ENCODE peak calls at places on chromosomes 12 and 14, in six cellular contexts. A is GM12878, S is GM12892, O is K562, Z is HepG2, B is H1. N is an unnamed sample.
A peak's percentile ranks its signal among the peaks of the same experiment; 100 is the strongest.

GRCh38 chr14:32192712-32193373 is 9.0 kb upstream of the RNU6-7 start:
- DNase-seq in A (no peak), S (no peak), B (no peak), O (no peak), Z (no peak), N (no peak)

GRCh38 chr12:21169878-21170472 is 39.0 kb downstream of the SLCO1B1 start:
- DNase-seq in A (no peak), Z (peak; percentile 37), S (no peak), B (peak; percentile 89), O (peak; percentile 13), N (no peak)

GRCh38 chr14:72679591-72680151 is 214.2 kb downstream of the DPF3 start:
- DNase-seq in A (no peak), S (no peak), O (no peak), B (no peak), Z (no peak), N (no peak)

GRCh38 chr12:58509116-58509885 is 411.0 kb downstream of the LRIG3 start:
- DNase-seq in O (no peak), B (no peak), Z (no peak), A (no peak), S (no peak), N (no peak)

GRCh38 chr12:26097046-26097878 is 27.6 kb downstream of the BHLHE41 start:
- DNase-seq in A (no peak), Z (peak; percentile 49), B (peak; percentile 68), S (no peak), O (peak; percentile 78), N (no peak)

GRCh38 chr12:96120359-96121100 is 73.6 kb upstream of the ELK3 start:
- DNase-seq in B (no peak), Z (no peak), S (peak; percentile 31), O (no peak), A (peak; percentile 15), N (no peak)

GRCh38 chr12:113214938-113215400 is 6.3 kb upstream of the TPCN1 start:
- DNase-seq in Z (peak; percentile 81), S (no peak), B (no peak), A (peak; percentile 80), O (no peak), N (no peak)

GRCh38 chr12:39443704-39444234 is 849 bp upstream of the KIF21A start:
- DNase-seq in A (no peak), O (no peak), Z (peak; percentile 89), S (no peak), B (no peak), N (no peak)

GRCh38 chr12:10368206-10369171 is 21.4 kb downstream of the KLRK1 start:
- DNase-seq in O (no peak), A (no peak), B (no peak), Z (no peak), S (no peak), N (no peak)

GRCh38 chr12:93549174-93549573 is 23.3 kb upstream of the SOCS2 start:
- DNase-seq in Z (no peak), O (no peak), A (no peak), B (no peak), S (no peak), N (no peak)

GRCh38 chr12:58541300-58541690 is 379.0 kb downstream of the LRIG3 start:
- DNase-seq in Z (no peak), O (no peak), B (no peak), A (no peak), S (no peak), N (no peak)

GRCh38 chr12:6199531-6200265 is 502 bp upstream of the CD9 start:
- DNase-seq in S (no peak), A (no peak), B (peak; percentile 79), O (no peak), Z (no peak), N (no peak)

GRCh38 chr12:26021534-26021933 is 63.1 kb downstream of the RASSF8 start:
- DNase-seq in S (no peak), O (no peak), B (no peak), Z (no peak), A (no peak), N (no peak)

DNA sequence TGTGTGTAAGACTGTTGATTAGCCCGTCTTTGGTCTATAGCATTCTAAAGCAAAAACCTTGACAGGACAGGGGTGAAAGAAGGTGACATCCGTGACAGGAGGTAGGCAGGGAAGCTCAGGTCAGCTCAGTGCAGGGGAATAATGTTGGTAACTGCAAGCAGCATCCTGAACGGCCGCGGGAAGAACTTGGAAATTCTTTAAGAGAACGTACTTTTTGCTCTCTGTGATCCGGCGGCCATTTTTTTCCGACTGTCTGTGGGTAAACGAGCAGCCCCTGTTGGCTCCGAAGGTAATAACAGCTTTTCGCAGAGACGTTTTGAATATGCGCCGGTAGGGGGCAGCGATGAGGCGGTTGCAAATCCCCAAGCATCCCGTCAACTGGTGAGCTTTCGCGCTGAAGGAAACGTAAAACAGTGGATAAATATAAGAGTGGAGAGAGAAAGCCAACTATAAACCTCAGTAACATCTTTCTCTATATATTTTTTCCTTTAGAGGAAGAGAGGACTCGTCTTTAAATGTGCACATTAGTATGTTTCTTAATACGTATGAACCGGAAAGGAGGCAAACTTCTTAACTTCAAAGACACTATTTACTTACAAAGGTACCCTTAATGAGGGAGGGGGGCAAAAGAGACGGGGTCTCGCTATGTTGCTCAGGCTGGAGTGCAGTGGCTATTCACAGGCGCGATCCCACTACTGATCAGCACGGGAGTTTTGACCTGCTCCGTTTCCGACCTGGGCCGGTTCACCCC is 9.5 kb upstream of the NEMF start:
- DNase-seq in S (no peak), B (peak; percentile 93), A (no peak), Z (peak; percentile 69), O (peak; percentile 48), N (no peak)
- TF ChIP-seq POLR2A in S (peak; percentile 15), B (peak; percentile 5), A (no peak), Z (no peak), O (peak; percentile 67), N (no peak)

DNA sequence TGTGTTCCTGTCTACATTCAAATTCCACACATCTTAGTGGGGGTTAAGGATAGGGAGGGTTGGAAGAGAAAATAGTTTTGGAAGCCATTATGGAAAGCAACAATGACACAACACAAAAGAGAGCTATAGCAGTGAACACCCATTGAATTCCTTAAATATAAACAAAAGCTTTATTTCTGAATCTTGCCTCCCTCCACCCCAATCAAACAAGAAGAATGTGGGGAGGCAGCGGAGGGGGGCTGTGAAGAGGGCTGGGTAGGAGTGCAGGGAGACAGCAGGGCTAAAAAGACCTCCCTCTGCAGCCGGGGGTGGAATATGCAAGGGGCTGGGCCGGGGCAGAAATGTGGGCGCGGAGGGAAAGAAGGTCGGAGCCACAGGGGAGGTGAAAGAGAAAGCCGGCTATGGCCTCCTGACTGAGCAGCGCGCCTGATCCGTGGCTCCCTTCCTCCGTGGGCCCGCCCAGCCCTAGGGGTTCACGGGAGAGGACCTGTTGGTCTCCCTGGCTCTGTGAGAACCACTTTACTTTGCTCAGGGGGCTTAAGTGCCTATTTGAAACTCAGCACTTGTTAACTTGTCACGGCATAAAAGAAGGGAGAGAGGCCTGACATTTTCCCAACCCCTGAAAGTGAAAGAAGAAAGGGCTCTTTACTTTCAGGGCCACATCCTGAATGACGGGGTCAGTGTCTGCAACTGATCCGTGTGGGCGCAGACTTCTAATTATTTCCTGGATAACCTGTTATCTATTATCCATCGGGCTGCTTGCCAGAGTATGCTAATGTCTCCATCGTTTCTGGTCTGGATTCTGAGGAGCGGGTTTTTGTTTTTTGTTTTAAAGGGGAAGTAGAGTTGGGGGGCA is 127.3 kb upstream of the MAX start:
- DNase-seq in O (peak; percentile 28), S (peak; percentile 26), B (peak; percentile 65), A (no peak), Z (peak; percentile 72), N (peak; percentile 25)
- TF ChIP-seq TAF1 in O (no peak), S (no peak), B (peak; percentile 49), A (no peak), Z (peak; percentile 26), N (peak; percentile 34)

DNA sequence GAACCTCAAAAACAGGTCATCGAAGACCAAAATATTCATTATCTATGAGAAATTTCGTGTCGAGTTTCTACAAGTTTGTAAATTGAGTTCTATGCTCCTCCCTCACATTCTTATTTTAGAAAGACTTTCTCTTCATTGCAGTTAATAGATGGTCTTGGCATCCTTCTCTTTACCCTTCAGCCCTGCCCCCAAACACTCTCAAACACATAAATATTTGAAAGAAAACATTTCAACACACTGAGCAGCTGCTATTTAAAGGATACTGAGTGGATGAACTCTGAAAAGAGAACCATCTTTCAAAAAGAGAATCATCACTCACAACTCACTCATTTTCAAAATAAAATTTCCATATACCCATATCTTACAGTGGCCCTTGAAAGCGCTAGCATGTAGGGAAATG is 67.1 kb downstream of the NUAK1 start:
- DNase-seq in B (no peak), S (no peak), A (no peak), O (no peak), Z (no peak), N (no peak)
- TF ChIP-seq POLR2AphosphoS5 in B (no peak), S (no peak), A (no peak), O (no peak), Z (no peak), N (no peak)

GRCh38 chr12:7498832-7499231 is 4.7 kb downstream of the CD163 start:
- DNase-seq in B (no peak), O (no peak), Z (no peak), A (no peak), S (no peak), N (no peak)
- TF ChIP-seq POLR2A in B (no peak), O (no peak), Z (no peak), A (no peak), S (no peak), N (no peak)

DNA sequence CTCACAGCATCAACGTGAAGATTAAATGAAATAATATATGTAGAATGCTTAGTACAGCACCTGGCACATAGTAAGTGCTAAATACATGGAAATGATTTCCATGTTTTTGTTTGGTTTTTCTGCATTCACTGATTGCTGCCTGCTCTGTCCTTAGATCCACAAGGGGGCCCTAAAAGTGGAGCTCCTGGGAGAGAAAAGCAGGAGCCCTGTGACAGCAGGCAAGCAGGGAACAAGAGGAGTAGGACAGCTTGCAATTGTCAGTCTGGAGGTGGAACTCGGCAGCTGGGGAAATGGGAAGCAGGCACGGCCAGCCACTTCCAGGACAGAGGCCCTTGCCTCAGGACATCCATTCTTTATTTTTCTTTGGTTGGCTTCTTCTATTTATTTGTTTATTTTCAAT is 292.9 kb downstream of the BMP4 start:
- DNase-seq in Z (peak; percentile 76), B (peak; percentile 48), A (no peak), O (no peak), S (no peak), N (no peak)
- TF ChIP-seq TAF1 in Z (no peak), B (no peak), A (no peak), O (no peak), S (no peak), N (no peak)

N was measured in GM12891.